ENCODE peak calls at places on chromosomes 3 and 15, in eight cellular contexts. B, T, O, X, Y, S, Z and F are unnamed samples.

GRCh38 chr3:37918627-37919026 is 56.9 kb downstream of the CTDSPL start:
- DNase-seq in B (no peak), T (no peak), O (no peak), X (no peak), Y (no peak), S (no peak), Z (no peak), F (no peak)

GRCh38 chr15:51499379-51499976 is 123.1 kb downstream of the DMXL2 start:
- DNase-seq in B (no peak), T (no peak), O (peak; percentile 61), X (peak; percentile 21), Y (peak; percentile 66), S (no peak), Z (no peak), F (no peak)

GRCh38 chr3:100374521-100374920 is 26.4 kb downstream of the TOMM70 start:
- DNase-seq in B (no peak), T (no peak), O (no peak), X (no peak), Y (no peak), S (no peak), Z (no peak), F (no peak)

GRCh38 chr3:183278479-183279088 is 25.5 kb downstream of the B3GNT5 start:
- DNase-seq in B (no peak), T (no peak), O (peak; percentile 95), X (no peak), Y (no peak), S (no peak), Z (no peak), F (no peak)

GRCh38 chr15:72127724-72128322 is 9.6 kb downstream of the SENP8 start:
- DNase-seq in B (no peak), T (no peak), O (no peak), X (no peak), Y (no peak), S (no peak), Z (no peak), F (no peak)

GRCh38 chr3:25897019-25897418 is 107.1 kb downstream of the OXSM start:
- DNase-seq in B (no peak), T (no peak), O (no peak), X (peak; percentile 42), Y (no peak), S (peak; percentile 51), Z (no peak), F (no peak)

GRCh38 chr3:133931084-133931483 is 35.4 kb upstream of the RAB6B start:
- DNase-seq in B (no peak), T (no peak), O (no peak), X (no peak), Y (no peak), S (no peak), Z (no peak), F (no peak)

GRCh38 chr3:81277853-81278252 is 483.6 kb downstream of the GBE1 start:
- DNase-seq in B (no peak), T (no peak), O (peak; percentile 33), X (no peak), Y (no peak), S (no peak), Z (no peak), F (no peak)

GRCh38 chr3:75294124-75294523 is 370.0 kb upstream of the FRG2C start:
- DNase-seq in B (no peak), T (peak; percentile 30), O (peak; percentile 20), X (no peak), Y (peak; percentile 16), S (peak; percentile 49), Z (no peak), F (peak; percentile 33)

GRCh38 chr3:27712136-27713065 is 9.7 kb downstream of the EOMES start:
- DNase-seq in B (peak; percentile 72), T (peak; percentile 73), O (peak; percentile 74), X (peak; percentile 21), Y (peak; percentile 81), S (peak; percentile 81), Z (peak; percentile 10), F (peak; percentile 91)

GRCh38 chr3:17825298-17825697 is 82.9 kb upstream of the TBC1D5 start:
- DNase-seq in B (no peak), T (no peak), O (no peak), X (no peak), Y (no peak), S (no peak), Z (no peak), F (no peak)

GRCh38 chr15:63030101-63030528 is 12.4 kb upstream of the TPM1 start:
- DNase-seq in B (no peak), T (no peak), O (peak; percentile 60), X (no peak), Y (peak; percentile 44), S (no peak), Z (no peak), F (no peak)

GRCh38 chr3:150588027-150588830 is 14.9 kb upstream of the SELENOT start:
- DNase-seq in B (no peak), T (peak; percentile 28), O (no peak), X (no peak), Y (no peak), S (no peak), Z (no peak), F (peak; percentile 76)

GRCh38 chr15:74798388-74799254 is 14.0 kb upstream of the LMAN1L start:
- DNase-seq in B (peak; percentile 69), T (no peak), O (no peak), X (no peak), Y (no peak), S (no peak), Z (no peak), F (no peak)
- TF ChIP-seq CTCF in B (peak; percentile 56), T (peak; percentile 15), O (no peak), X (peak; percentile 44), Y (no peak), S (no peak), Z (no peak), F (no peak)

DNA sequence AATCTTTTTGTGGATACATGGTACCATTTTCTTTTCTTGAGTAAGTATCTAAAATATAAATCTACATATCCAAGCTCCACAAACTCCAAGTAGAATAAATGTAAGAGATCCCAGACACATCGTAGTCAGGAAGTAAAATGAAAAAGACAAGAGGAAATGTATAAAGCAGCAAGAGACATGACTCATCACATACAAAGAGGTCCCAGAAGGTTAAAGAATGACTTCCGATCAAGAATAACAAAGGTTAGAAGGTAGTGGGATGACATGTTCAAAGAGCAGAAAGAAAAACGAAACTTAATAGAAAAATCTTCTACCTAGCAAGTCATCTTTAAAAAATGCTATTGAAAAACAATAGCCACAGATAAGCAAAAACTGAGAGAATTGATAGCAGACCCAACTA is 705.8 kb downstream of the NR2F2 start:
- DNase-seq in B (no peak), T (no peak), O (no peak), X (no peak), Y (no peak), S (no peak), Z (peak; percentile 2), F (no peak)
- TF ChIP-seq CTCF in B (no peak), T (no peak), O (no peak), X (no peak), Y (no peak), S (no peak), Z (no peak), F (no peak)

GRCh38 chr15:58934521-58934920 is 1.0 kb upstream of the SLTM start:
- DNase-seq in B (no peak), T (no peak), O (no peak), X (no peak), Y (no peak), S (no peak), Z (no peak), F (no peak)

GRCh38 chr15:58932791-58933310 is 628 bp downstream of the SLTM start:
- DNase-seq in B (no peak), T (no peak), O (no peak), X (no peak), Y (peak; percentile 18), S (no peak), Z (no peak), F (no peak)

GRCh38 chr15:58933311-58934113 is at the start of gene SLTM:
- DNase-seq in B (peak; percentile 99), T (peak; percentile 94), O (peak; percentile 94), X (peak; percentile 82), Y (peak; percentile 95), S (peak; percentile 94), Z (peak; percentile 81), F (peak; percentile 94)

GRCh38 chr15:58931985-58932384 is 1.5 kb downstream of the SLTM start:
- DNase-seq in B (no peak), T (peak; percentile 20), O (peak; percentile 60), X (peak; percentile 31), Y (peak; percentile 81), S (no peak), Z (no peak), F (no peak)

DNA sequence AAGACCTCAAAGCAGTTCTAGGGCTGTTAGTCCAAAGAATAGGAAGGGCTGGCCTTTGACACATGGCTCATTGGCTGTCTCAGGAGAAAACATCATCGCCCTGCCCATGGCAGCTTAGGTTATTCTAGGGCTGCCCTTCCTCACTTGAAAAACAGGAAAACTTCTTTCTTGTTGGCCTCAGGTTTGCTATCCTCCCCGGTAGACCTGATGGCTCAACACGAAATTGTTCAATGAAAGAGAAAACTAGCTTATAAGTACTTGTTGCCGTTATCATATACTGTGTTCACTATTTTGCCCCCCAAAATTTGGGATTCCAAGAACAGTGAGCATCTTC is 602 bp upstream of the SLTM start:
- DNase-seq in B (no peak), T (no peak), O (no peak), X (no peak), Y (no peak), S (no peak), Z (no peak), F (no peak)
- TF ChIP-seq CTCF in B (no peak), T (no peak), O (no peak), X (no peak), Y (no peak), S (no peak), Z (no peak), F (no peak)

GRCh38 chr3:154781595-154781994 is 298.5 kb upstream of the MME start:
- DNase-seq in B (no peak), T (no peak), O (no peak), X (no peak), Y (no peak), S (no peak), Z (no peak), F (no peak)
- TF ChIP-seq CTCF in B (no peak), T (no peak), O (peak; percentile 17), X (no peak), Y (no peak), S (no peak), Z (no peak), F (no peak)